ENCODE peak calls at places on chromosomes 4 and X, in seven cellular contexts. Y is colonic mucosa, M is fibroblast of the conjunctiva, Z is GM23248, G is AG20443, J is Right ventricle myocardium superior, I is AG09319. T is an unnamed sample.
A peak's percentile ranks its signal among the peaks of the same experiment; 100 is the strongest.

GRCh38 chr4:61922766-61923165 is 722.6 kb downstream of the ADGRL3 start:
- DNase-seq in J (no peak), Z (no peak), I (no peak), G (no peak), M (no peak), Y (no peak), T (no peak)

GRCh38 chr4:180197471-180197870 is 2045.7 kb upstream of the TENM3 start:
- DNase-seq in Y (no peak), Z (no peak), G (no peak), I (no peak), J (no peak), M (no peak), T (no peak)

GRCh38 chr4:26985836-26986235 is 125.2 kb downstream of the STIM2 start:
- DNase-seq in J (no peak), G (no peak), Z (no peak), Y (no peak), M (no peak), I (no peak), T (no peak)

GRCh38 chr4:770022-770421 is 55.9 kb downstream of the CPLX1 start:
- DNase-seq in M (no peak), I (no peak), Y (no peak), J (no peak), G (no peak), Z (peak; percentile 38), T (no peak)

GRCh38 chr4:64271601-64272081 is 137.6 kb downstream of the TECRL start:
- DNase-seq in Z (peak; percentile 0), I (no peak), M (no peak), J (peak; percentile 47), G (peak; percentile 9), Y (no peak), T (peak; percentile 41)

GRCh38 chrX:1072637-1073377 is 139.6 kb downstream of the CRLF2 start:
- DNase-seq in M (no peak), Z (no peak), J (no peak), Y (no peak), I (no peak), G (no peak), T (no peak)

GRCh38 chr4:15349426-15349825 is 78.4 kb upstream of the C1QTNF7 start:
- DNase-seq in M (no peak), Y (no peak), G (no peak), J (no peak), I (no peak), Z (no peak), T (no peak)

GRCh38 chr4:129352480-129352879 is 256.5 kb downstream of the C4orf33 start:
- DNase-seq in Y (no peak), G (no peak), I (no peak), J (no peak), M (no peak), Z (no peak), T (no peak)

GRCh38 chr4:150044517-150044916 is 33.7 kb upstream of the DCLK2 start:
- DNase-seq in I (no peak), Y (no peak), Z (no peak), G (no peak), M (no peak), J (no peak), T (no peak)

GRCh38 chr4:88792821-88793220 is 95.2 kb upstream of the NAP1L5 start:
- DNase-seq in G (no peak), I (no peak), Z (peak; percentile 58), J (no peak), M (no peak), Y (no peak), T (peak; percentile 64)

GRCh38 chr4:101864660-101865059 is 74.1 kb downstream of the BANK1 start:
- DNase-seq in J (no peak), I (no peak), Y (no peak), G (no peak), Z (no peak), M (no peak), T (no peak)

GRCh38 chrX:17464196-17464595 is 89.2 kb downstream of the NHS start:
- DNase-seq in J (no peak), I (no peak), G (peak; percentile 37), Z (peak; percentile 82), Y (no peak), M (no peak), T (no peak)

GRCh38 chr4:99917575-99917974 is 23.3 kb upstream of the LAMTOR3 start:
- DNase-seq in I (no peak), M (no peak), Y (no peak), G (no peak), J (no peak), Z (no peak), T (no peak)

GRCh38 chr4:121642876-121643585 is 53.7 kb downstream of the ANXA5 start:
- DNase-seq in M (no peak), J (no peak), Y (no peak), Z (no peak), I (no peak), G (no peak), T (no peak)

GRCh38 chr4:111362891-111363290 is 740.0 kb upstream of the PITX2 start:
- DNase-seq in I (peak; percentile 83), Y (no peak), Z (peak; percentile 94), M (peak; percentile 79), J (peak; percentile 29), G (peak; percentile 69), T (peak; percentile 35)

GRCh38 chr4:168076989-168077725 is 15.2 kb upstream of the ANXA10 start:
- DNase-seq in G (peak; percentile 71), M (peak; percentile 65), J (no peak), Y (peak; percentile 54), Z (peak; percentile 69), I (peak; percentile 19), T (peak; percentile 81)

GRCh38 chr4:71300964-71301363 is 37.9 kb upstream of the SLC4A4 start:
- DNase-seq in Y (peak; percentile 58), I (no peak), G (no peak), M (no peak), J (no peak), Z (no peak), T (no peak)

GRCh38 chr4:7141151-7141550 is 51.2 kb upstream of the SORCS2 start:
- DNase-seq in G (no peak), M (no peak), J (no peak), Z (no peak), I (no peak), Y (no peak), T (no peak)

GRCh38 chr4:57084360-57084759 is 25.8 kb downstream of the IGFBP7 start:
- DNase-seq in M (no peak), Z (no peak), Y (no peak), G (no peak), J (no peak), I (no peak), T (no peak)

GRCh38 chrX:17738737-17739535 is 1.6 kb downstream of the SCML1 start:
- DNase-seq in Y (no peak), M (no peak), I (no peak), G (no peak), J (no peak), Z (peak; percentile 9), T (no peak)

GRCh38 chr4:120052840-120053239 is 13.8 kb downstream of the MAD2L1 start:
- DNase-seq in J (peak; percentile 45), M (peak; percentile 98), G (peak; percentile 67), Z (peak; percentile 98), I (peak; percentile 89), Y (peak; percentile 26), T (peak; percentile 92)

GRCh38 chr4:81429031-81429430 is 42.7 kb downstream of the RASGEF1B start:
- DNase-seq in M (no peak), Y (no peak), J (no peak), I (no peak), Z (no peak), G (no peak), T (no peak)

GRCh38 chrX:150035531-150035930 is 97.2 kb upstream of the EOLA2 start:
- DNase-seq in I (no peak), Y (no peak), Z (peak; percentile 64), G (no peak), J (no peak), M (no peak), T (no peak)

GRCh38 chr4:159158083-159158617 is 55.3 kb downstream of the RAPGEF2 start:
- DNase-seq in J (no peak), G (no peak), M (no peak), I (no peak), Y (no peak), Z (no peak), T (no peak)

GRCh38 chrX:50081282-50081955 is 119.4 kb downstream of the AKAP4 start:
- DNase-seq in Y (peak; percentile 36), G (peak; percentile 9), J (peak; percentile 42), M (no peak), Z (peak; percentile 10), I (no peak), T (peak; percentile 23)

GRCh38 chr4:66554844-66555243 is 884.6 kb upstream of the EPHA5 start:
- DNase-seq in M (no peak), Z (no peak), Y (no peak), G (no peak), I (no peak), J (no peak), T (no peak)

GRCh38 chrX:29530520-29530919 is 684.8 kb upstream of the MAGEB2 start:
- DNase-seq in J (no peak), Z (peak; percentile 27), Y (no peak), G (peak; percentile 11), M (no peak), I (peak; percentile 29), T (peak; percentile 35)

GRCh38 chrX:132227383-132228112 is 8.3 kb upstream of the RAP2C start:
- DNase-seq in Z (peak; percentile 49), J (no peak), I (no peak), M (peak; percentile 36), Y (no peak), G (peak; percentile 12), T (no peak)

T was measured in astrocyte of the hippocampus.